ENCODE peak calls at places on chromosomes 5 and 9, in five cellular contexts. H is NK-92 treated with Interleukin-12 subunit alpha and Interleukin-12 subunit beta, amount 100 ng/mL, for 24 hours; J is effector memory CD8-positive, alpha-beta T cell; Q is left lung; R is CD4-positive, CD25-positive, alpha-beta regulatory T cell. N is an unnamed sample.

GRCh38 chr9:125805057-125805456 is 57.9 kb downstream of the PBX3 start:
- DNase-seq in H (no peak), J (no peak), Q (no peak), R (no peak), N (no peak)

GRCh38 chr5:44511596-44511995 is 122.4 kb upstream of the FGF10 start:
- DNase-seq in H (no peak), J (no peak), Q (no peak), R (no peak), N (no peak)

GRCh38 chr9:86947146-86948081 is at the start of gene GAS1:
- DNase-seq in H (no peak), J (peak), Q (peak), R (peak), N (no peak)

GRCh38 chr9:33124716-33125378 is 42.3 kb downstream of the B4GALT1 start:
- DNase-seq in H (no peak), J (no peak), Q (no peak), R (no peak), N (no peak)

GRCh38 chr5:59557572-59557971 is 336.0 kb downstream of the PDE4D start:
- DNase-seq in H (no peak), J (no peak), Q (no peak), R (no peak), N (no peak)

GRCh38 chr5:57303985-57304384 is 130.1 kb downstream of the GPBP1 start:
- DNase-seq in H (no peak), J (no peak), Q (no peak), R (no peak), N (no peak)

GRCh38 chr9:125405938-125406811 is 144.5 kb downstream of the GAPVD1 start:
- DNase-seq in H (no peak), J (no peak), Q (no peak), R (no peak), N (no peak)

GRCh38 chr5:32843532-32843895 is 132.4 kb downstream of the NPR3 start:
- DNase-seq in H (no peak), J (no peak), Q (no peak), R (no peak), N (no peak)

GRCh38 chr5:134438641-134439621 is 27.2 kb upstream of the CDKN2AIPNL start:
- DNase-seq in H (no peak), J (no peak), Q (peak), R (no peak), N (no peak)

GRCh38 chr5:124736111-124736813 is 10.2 kb downstream of the ZNF608 start:
- DNase-seq in H (no peak), J (no peak), Q (no peak), R (no peak), N (no peak)

N was measured in AML-193.